ENCODE peak calls at places on chromosomes 13 and 19, in eight cellular contexts. L is tibial nerve, K is lower leg skin, E is RWPE1, W is endodermal cell, V is esophagus squamous epithelium, X is HFFc6, R is mesothelial cell of epicardium. T is an unnamed sample.
A peak's percentile ranks its signal among the peaks of the same experiment; 100 is the strongest.

GRCh38 chr19:39080431-39080830 is 3.7 kb upstream of the ACP7 start:
- DNase-seq in L (no peak), X (no peak), K (no peak), R (no peak), E (no peak), V (no peak), W (no peak), T (no peak)

GRCh38 chr19:49462492-49462891 is 9.5 kb downstream of the ALDH16A1 start:
- DNase-seq in V (no peak), X (no peak), L (no peak), W (no peak), K (no peak), R (no peak), E (no peak), T (no peak)

GRCh38 chr13:30821421-30821820 is 84.7 kb upstream of the MEDAG start:
- DNase-seq in X (no peak), R (no peak), V (no peak), L (no peak), E (no peak), W (no peak), K (no peak), T (no peak)

GRCh38 chr13:75724742-75725504 is 88.8 kb downstream of the LMO7 start:
- DNase-seq in V (no peak), L (no peak), R (no peak), X (no peak), E (no peak), W (no peak), K (no peak), T (no peak)

GRCh38 chr19:8097198-8097597 is 44.6 kb downstream of the CCL25 start:
- DNase-seq in L (no peak), K (no peak), W (no peak), X (no peak), V (no peak), E (no peak), R (no peak), T (no peak)

GRCh38 chr13:20350819-20351218 is 118.7 kb upstream of the GJB6 start:
- DNase-seq in X (no peak), V (no peak), E (peak; percentile 65), K (no peak), R (no peak), L (no peak), W (no peak), T (no peak)

GRCh38 chr13:98265669-98266551 is 88.8 kb upstream of the RNF113B start:
- DNase-seq in W (peak; percentile 32), K (no peak), L (peak; percentile 31), R (no peak), V (no peak), E (no peak), X (no peak), T (no peak)

GRCh38 chr13:29021311-29021710 is 201.2 kb downstream of the MTUS2 start:
- DNase-seq in E (no peak), K (no peak), R (no peak), L (no peak), W (no peak), V (no peak), X (no peak), T (no peak)

GRCh38 chr13:45863716-45864590 is 12.4 kb upstream of the SIAH3 start:
- DNase-seq in K (no peak), V (no peak), L (no peak), E (no peak), X (no peak), R (no peak), W (no peak), T (no peak)

GRCh38 chr13:40969169-40969901 is 49.8 kb downstream of the ELF1 start:
- DNase-seq in W (no peak), V (no peak), X (no peak), E (no peak), K (no peak), L (no peak), R (no peak), T (no peak)

GRCh38 chr13:98141938-98142426 is 912 bp upstream of the FARP1 start:
- DNase-seq in X (no peak), K (peak; percentile 87), V (no peak), E (no peak), W (peak; percentile 83), R (no peak), L (no peak), T (no peak)

GRCh38 chr13:112712451-112712881 is 22.6 kb downstream of the ATP11A start:
- DNase-seq in E (no peak), W (no peak), R (no peak), V (no peak), X (no peak), L (no peak), K (peak; percentile 86), T (peak; percentile 78)

GRCh38 chr13:37383066-37383465 is 215.5 kb downstream of the POSTN start:
- DNase-seq in K (no peak), X (no peak), R (no peak), E (no peak), W (no peak), V (no peak), L (no peak), T (no peak)

DNA sequence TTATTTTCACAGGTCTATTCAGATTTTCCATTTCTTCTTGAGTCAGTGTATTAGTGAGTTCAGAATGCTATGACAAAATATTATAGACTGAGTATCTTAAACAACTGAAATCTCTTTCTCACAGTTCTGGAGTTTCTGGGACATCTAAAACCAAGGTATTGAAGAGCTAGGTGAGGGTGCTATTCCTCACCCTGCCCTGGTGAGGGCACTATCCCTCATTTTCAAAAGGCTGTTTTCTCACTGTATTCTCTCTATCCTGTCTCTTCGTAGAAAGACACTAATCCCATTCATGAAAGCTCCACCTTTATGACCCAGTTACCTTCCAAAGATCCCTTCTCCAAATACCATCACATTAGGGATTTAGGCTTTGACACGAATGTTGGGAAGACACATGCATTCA is 1617.1 kb downstream of the PCDH9 start:
- DNase-seq in L (no peak), W (peak; percentile 64), K (no peak), E (no peak), X (no peak), V (no peak), R (no peak), T (no peak)
- TF ChIP-seq CTCF in L (no peak), W (peak; percentile 80), K (no peak), E (no peak), X (peak; percentile 35), V (no peak), R (no peak), T (no peak)

GRCh38 chr19:27971071-27971470 is 1241.9 kb downstream of the UQCRFS1 start:
- DNase-seq in K (no peak), R (no peak), V (no peak), L (no peak), E (peak; percentile 4), X (peak; percentile 9), W (peak; percentile 74), T (no peak)

GRCh38 chr19:27975419-27976005 is 1237.4 kb downstream of the UQCRFS1 start:
- DNase-seq in R (no peak), E (no peak), W (no peak), L (no peak), X (no peak), K (no peak), V (no peak), T (no peak)

GRCh38 chr19:27971869-27972268 is 1241.1 kb downstream of the UQCRFS1 start:
- DNase-seq in X (no peak), R (no peak), L (no peak), V (no peak), W (no peak), K (no peak), E (no peak), T (no peak)

GRCh38 chr19:27972291-27973040 is 1240.5 kb downstream of the UQCRFS1 start:
- DNase-seq in V (no peak), X (peak; percentile 38), R (no peak), L (no peak), W (no peak), K (no peak), E (no peak), T (no peak)

GRCh38 chr19:27974082-27974513 is 1238.9 kb downstream of the UQCRFS1 start:
- DNase-seq in X (peak; percentile 5), R (peak; percentile 49), L (no peak), V (no peak), K (no peak), W (peak; percentile 83), E (no peak), T (no peak)
- TF ChIP-seq CTCF in X (peak; percentile 61), R (peak; percentile 60), L (peak; percentile 60), V (peak; percentile 6), K (no peak), W (peak; percentile 96), E (no peak), T (peak; percentile 44)

GRCh38 chr13:23668557-23668956 is 98.3 kb downstream of the TNFRSF19 start:
- DNase-seq in X (no peak), E (no peak), L (no peak), K (no peak), R (no peak), W (no peak), V (no peak), T (no peak)

GRCh38 chr13:23670793-23671192 is 100.6 kb downstream of the TNFRSF19 start:
- DNase-seq in K (no peak), V (no peak), L (no peak), R (no peak), E (no peak), W (no peak), X (no peak), T (no peak)

GRCh38 chr13:23666576-23666975 is 96.4 kb downstream of the TNFRSF19 start:
- DNase-seq in E (no peak), W (no peak), L (no peak), K (no peak), R (no peak), X (no peak), V (no peak), T (no peak)

GRCh38 chr13:23671367-23671766 is 101.2 kb downstream of the TNFRSF19 start:
- DNase-seq in K (no peak), L (no peak), E (no peak), R (no peak), V (no peak), W (no peak), X (no peak), T (no peak)

DNA sequence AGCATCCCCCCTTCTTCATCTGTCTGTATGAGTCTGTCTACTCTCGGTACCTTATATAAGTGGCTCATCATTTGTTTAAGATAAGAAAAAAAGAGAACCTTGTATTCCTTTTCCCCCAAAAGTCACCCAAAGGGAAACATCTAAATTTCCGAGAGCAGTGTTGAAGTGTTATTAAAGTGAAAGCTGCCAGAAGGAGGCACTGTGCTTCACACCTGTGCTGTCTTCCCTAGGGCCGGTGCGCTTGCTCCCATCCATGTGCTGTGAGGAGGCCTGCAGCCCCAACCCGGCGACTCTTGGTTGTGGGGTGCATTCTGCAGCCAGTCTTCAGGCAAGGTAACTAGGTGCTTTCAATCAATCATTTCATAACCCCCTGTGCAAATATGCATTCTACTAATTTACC is 97.5 kb downstream of the TNFRSF19 start:
- DNase-seq in L (no peak), X (no peak), K (no peak), V (no peak), E (no peak), W (no peak), R (no peak), T (no peak)
- TF ChIP-seq CTCF in L (no peak), X (peak; percentile 37), K (no peak), V (no peak), E (no peak), W (peak; percentile 56), R (no peak), T (no peak)

DNA sequence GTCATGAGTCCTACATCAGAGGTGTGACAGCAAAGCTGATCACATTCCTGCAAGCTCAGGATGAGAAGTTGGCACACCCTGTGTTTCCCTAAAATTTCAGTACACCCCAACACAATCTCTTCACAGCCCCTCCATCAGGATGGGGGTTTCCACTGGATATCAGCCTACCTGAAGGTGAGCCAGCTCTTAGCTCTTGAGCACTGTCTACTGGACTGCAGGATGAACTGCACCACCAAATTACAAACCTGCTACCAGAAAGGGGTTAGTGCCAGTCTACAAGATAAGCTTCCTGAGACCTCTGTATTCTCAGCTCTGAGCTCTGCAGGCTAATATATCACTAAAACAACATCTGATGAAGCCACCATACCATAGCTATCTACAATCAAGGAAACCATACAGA is 1616.2 kb upstream of the SPRY2 start:
- DNase-seq in R (no peak), V (no peak), E (no peak), W (peak; percentile 60), X (no peak), L (no peak), K (no peak), T (no peak)
- TF ChIP-seq CTCF in R (no peak), V (no peak), E (no peak), W (peak; percentile 73), X (no peak), L (no peak), K (no peak), T (no peak)

T was measured in suprapubic skin.